ENCODE peak calls at places on chromosomes 4 and X, in four cellular contexts. One of them, this sample, is unnamed.

GRCh38 chrX:1453390-1453783 is 678 bp upstream of the ASMTL start:
- DNase-seq in naive B cell: peak
- DNase-seq in AG04450: peak
- DNase-seq in right atrium auricular region: no peak
- DNase-seq in this sample: no peak

GRCh38 chr4:98642991-98643426 is 15.4 kb downstream of the TSPAN5 start:
- DNase-seq in naive B cell: no peak
- DNase-seq in AG04450: no peak
- DNase-seq in right atrium auricular region: no peak
- DNase-seq in this sample: no peak

GRCh38 chr4:133969202-133969873 is 232.3 kb downstream of the PABPC4L start:
- DNase-seq in naive B cell: no peak
- DNase-seq in AG04450: peak
- DNase-seq in right atrium auricular region: peak
- DNase-seq in this sample: no peak

GRCh38 chr4:14254252-14254651 is 626.7 kb upstream of the BOD1L1 start:
- DNase-seq in naive B cell: peak
- DNase-seq in AG04450: no peak
- DNase-seq in right atrium auricular region: no peak
- DNase-seq in this sample: no peak

GRCh38 chr4:33592701-33593100 is 2651.6 kb downstream of the ARAP2 start:
- DNase-seq in naive B cell: no peak
- DNase-seq in AG04450: no peak
- DNase-seq in right atrium auricular region: no peak
- DNase-seq in this sample: no peak

GRCh38 chr4:8323947-8324555 is 54.5 kb downstream of the HTRA3 start:
- DNase-seq in naive B cell: no peak
- DNase-seq in AG04450: no peak
- DNase-seq in right atrium auricular region: peak
- DNase-seq in this sample: peak

GRCh38 chr4:145812902-145813301 is 125.7 kb downstream of the ZNF827 start:
- DNase-seq in naive B cell: no peak
- DNase-seq in AG04450: no peak
- DNase-seq in right atrium auricular region: no peak
- DNase-seq in this sample: no peak

GRCh38 chr4:165684177-165684870 is 188.7 kb upstream of the TLL1 start:
- DNase-seq in naive B cell: no peak
- DNase-seq in AG04450: no peak
- DNase-seq in right atrium auricular region: no peak
- DNase-seq in this sample: no peak

GRCh38 chr4:6779667-6780565 is 2.6 kb upstream of the KIAA0232 start:
- DNase-seq in naive B cell: no peak
- DNase-seq in AG04450: peak
- DNase-seq in right atrium auricular region: no peak
- DNase-seq in this sample: no peak

GRCh38 chr4:153759407-153760226 is at the start of gene RNF175:
- DNase-seq in naive B cell: no peak
- DNase-seq in AG04450: no peak
- DNase-seq in right atrium auricular region: no peak
- DNase-seq in this sample: no peak

GRCh38 chrX:18970465-18970864 is 13.4 kb downstream of the PHKA2 start:
- DNase-seq in naive B cell: no peak
- DNase-seq in AG04450: no peak
- DNase-seq in right atrium auricular region: no peak
- DNase-seq in this sample: no peak

GRCh38 chr4:85940131-85940530 is 419.7 kb downstream of the MAPK10 start:
- DNase-seq in naive B cell: no peak
- DNase-seq in AG04450: no peak
- DNase-seq in right atrium auricular region: no peak
- DNase-seq in this sample: no peak

GRCh38 chr4:76108467-76109181 is 34.1 kb downstream of the ART3 start:
- DNase-seq in naive B cell: no peak
- DNase-seq in AG04450: no peak
- DNase-seq in right atrium auricular region: no peak
- DNase-seq in this sample: no peak

GRCh38 chr4:107951551-107951950 is 20.2 kb downstream of the CYP2U1 start:
- DNase-seq in naive B cell: no peak
- DNase-seq in AG04450: peak
- DNase-seq in right atrium auricular region: no peak
- DNase-seq in this sample: no peak